ENCODE peak calls at places on chromosome 15, in eight cellular contexts. V is ureter; R is A549; Q is cardiac muscle cell; J is mucosa of gallbladder; A is stimulated activated CD8-positive, alpha-beta memory T cell treated with anti-CD3 and anti-CD28 coated beads, Interleukin-15, amount 100 ng/mL, for 24 hours; E is fibroblast of the aortic adventitia; O is iPS-NIHi11. I is an unnamed sample.
A peak's percentile ranks its signal among the peaks of the same experiment; 100 is the strongest.

GRCh38 chr15:66786708-66787471 is 84.9 kb downstream of the SMAD6 start:
- DNase-seq in V (no peak), R (no peak), Q (no peak), J (no peak), A (no peak), E (no peak), O (no peak), I (no peak)

GRCh38 chr15:25431821-25432561 is 6.8 kb downstream of the UBE3A start:
- DNase-seq in V (no peak), R (no peak), Q (no peak), J (no peak), A (no peak), E (no peak), O (no peak), I (no peak)

GRCh38 chr15:78730955-78731354 is 80.3 kb downstream of the ADAMTS7 start:
- DNase-seq in V (no peak), R (no peak), Q (no peak), J (no peak), A (no peak), E (no peak), O (no peak), I (no peak)

GRCh38 chr15:82663186-82663600 is 16.0 kb upstream of the CPEB1 start:
- DNase-seq in V (no peak), R (peak; percentile 53), Q (peak; percentile 90), J (peak; percentile 49), A (no peak), E (peak; percentile 53), O (peak; percentile 92), I (peak; percentile 55)

GRCh38 chr15:28105793-28106192 is 6.7 kb upstream of the OCA2 start:
- DNase-seq in V (no peak), R (no peak), Q (no peak), J (no peak), A (no peak), E (no peak), O (no peak), I (no peak)

GRCh38 chr15:90124487-90124886 is 22.2 kb upstream of the IDH2 start:
- DNase-seq in V (no peak), R (no peak), Q (no peak), J (no peak), A (no peak), E (no peak), O (no peak), I (no peak)

GRCh38 chr15:69978603-69979002 is 119.1 kb downstream of the TLE3 start:
- DNase-seq in V (no peak), R (no peak), Q (no peak), J (no peak), A (no peak), E (no peak), O (no peak), I (no peak)

GRCh38 chr15:97984157-97984556 is 23.7 kb downstream of the ARRDC4 start:
- DNase-seq in V (no peak), R (no peak), Q (no peak), J (no peak), A (no peak), E (peak; percentile 64), O (no peak), I (no peak)

GRCh38 chr15:62935300-62936081 is 107.1 kb upstream of the TPM1 start:
- DNase-seq in V (no peak), R (no peak), Q (peak; percentile 40), J (peak; percentile 28), A (no peak), E (no peak), O (no peak), I (no peak)

GRCh38 chr15:62932436-62932835 is 110.1 kb upstream of the TPM1 start:
- DNase-seq in V (no peak), R (no peak), Q (no peak), J (no peak), A (no peak), E (peak; percentile 87), O (no peak), I (no peak)

GRCh38 chr15:64596701-64597468 is 136.5 kb downstream of the ZNF609 start:
- DNase-seq in V (no peak), R (peak; percentile 55), Q (peak; percentile 84), J (no peak), A (no peak), E (peak; percentile 64), O (peak; percentile 72), I (no peak)

GRCh38 chr15:81530271-81530670 is 156.3 kb upstream of the TMC3 start:
- DNase-seq in V (no peak), R (no peak), Q (no peak), J (no peak), A (no peak), E (peak; percentile 43), O (no peak), I (no peak)

GRCh38 chr15:60580650-60581415 is 101.9 kb upstream of the ICE2 start:
- DNase-seq in V (no peak), R (no peak), Q (no peak), J (no peak), A (no peak), E (no peak), O (no peak), I (no peak)

GRCh38 chr15:100831466-100831865 is 48.2 kb upstream of the ALDH1A3 start:
- DNase-seq in V (no peak), R (no peak), Q (no peak), J (no peak), A (no peak), E (no peak), O (no peak), I (no peak)

GRCh38 chr15:51076142-51076897 is 18.4 kb downstream of the TNFAIP8L3 start:
- DNase-seq in V (no peak), R (no peak), Q (no peak), J (no peak), A (no peak), E (no peak), O (no peak), I (no peak)

GRCh38 chr15:48330045-48330840 is 986 bp upstream of the DUT start:
- DNase-seq in V (no peak), R (no peak), Q (peak; percentile 35), J (no peak), A (no peak), E (peak; percentile 21), O (no peak), I (no peak)

GRCh38 chr15:63076136-63077005 is 33.8 kb downstream of the TPM1 start:
- DNase-seq in V (no peak), R (no peak), Q (no peak), J (no peak), A (no peak), E (no peak), O (peak; percentile 34), I (no peak)

GRCh38 chr15:29677871-29678431 is 144.3 kb downstream of the TJP1 start:
- DNase-seq in V (no peak), R (no peak), Q (no peak), J (peak; percentile 34), A (no peak), E (no peak), O (no peak), I (no peak)

I was measured in Right ventricle myocardium superior.